ENCODE peak calls at places on chromosome 16, in nine cellular contexts. W is stimulated activated CD8-positive, alpha-beta memory T cell treated with anti-CD3 and anti-CD28 coated beads, Interleukin-2, amount 100 ng/mL, for 48 hours; S is stimulated activated CD4-positive, alpha-beta T cell treated with anti-CD3 and anti-CD28 coated beads, Interleukin-15, amount 100 ng/mL, for 48 hours; Q is neuronal stem cell; Z is NCI-H460; C is activated T-cell treated with anti-CD3 and anti-CD28 coated beads for 24 hours; U is MCF 10A; N is NCI-H1092; F is activated CD8-positive, alpha-beta T cell treated with anti-CD3 and anti-CD28 coated beads for 36 hours. E is an unnamed sample.
A peak's percentile ranks its signal among the peaks of the same experiment; 100 is the strongest.

GRCh38 chr16:85524630-85525463 is 88.3 kb upstream of the GSE1 start:
- DNase-seq in W (no peak), S (no peak), Q (no peak), Z (peak; percentile 58), C (no peak), U (peak; percentile 91), N (peak; percentile 30), F (no peak), E (peak; percentile 72)

GRCh38 chr16:14289692-14290340 is 218.7 kb downstream of the MRTFB start:
- DNase-seq in W (no peak), S (no peak), Q (no peak), Z (no peak), C (no peak), U (peak; percentile 40), N (no peak), F (peak; percentile 50), E (no peak)

GRCh38 chr16:57485916-57486857 is at the start of gene DOK4:
- DNase-seq in W (peak; percentile 79), S (peak; percentile 76), Q (peak; percentile 63), Z (peak; percentile 61), C (peak; percentile 76), U (peak; percentile 70), N (peak; percentile 42), F (peak; percentile 81), E (no peak)

GRCh38 chr16:27431773-27432599 is 30.0 kb downstream of the IL21R start:
- DNase-seq in W (no peak), S (no peak), Q (no peak), Z (no peak), C (no peak), U (peak; percentile 33), N (no peak), F (peak; percentile 18), E (no peak)

GRCh38 chr16:85151603-85152413 is 39.5 kb upstream of the CIBAR2 start:
- DNase-seq in W (no peak), S (no peak), Q (no peak), Z (no peak), C (no peak), U (peak; percentile 98), N (no peak), F (peak; percentile 47), E (peak; percentile 72)

GRCh38 chr16:69839240-69839688 is 77.1 kb downstream of the WWP2 start:
- DNase-seq in W (no peak), S (no peak), Q (no peak), Z (peak; percentile 11), C (no peak), U (no peak), N (no peak), F (no peak), E (no peak)

GRCh38 chr16:9192746-9193145 is 101.3 kb downstream of the HAPSTR1 start:
- DNase-seq in W (no peak), S (no peak), Q (no peak), Z (no peak), C (no peak), U (no peak), N (no peak), F (no peak), E (no peak)

GRCh38 chr16:77789085-77789611 is 784 bp downstream of the VAT1L start:
- DNase-seq in W (no peak), S (no peak), Q (no peak), Z (no peak), C (no peak), U (no peak), N (no peak), F (peak; percentile 5), E (no peak)

GRCh38 chr16:47136101-47136820 is 7.5 kb downstream of the NETO2 start:
- DNase-seq in W (no peak), S (no peak), Q (no peak), Z (no peak), C (no peak), U (peak; percentile 80), N (no peak), F (peak; percentile 41), E (no peak)

GRCh38 chr16:883781-884180 is 83.2 kb upstream of the GNG13 start:
- DNase-seq in W (no peak), S (no peak), Q (no peak), Z (no peak), C (no peak), U (no peak), N (no peak), F (no peak), E (no peak)